ENCODE peak calls at places on chromosomes 7 and 10, in four cellular contexts. H is HL-60, C is tibial artery, O is AG04450. Z is an unnamed sample.

GRCh38 chr7:151046603-151047573 is 1.4 kb upstream of the ASIC3 start:
- DNase-seq in O (no peak), C (no peak), H (no peak), Z (no peak)

GRCh38 chr7:26013551-26014083 is 138.4 kb upstream of the NFE2L3 start:
- DNase-seq in H (no peak), O (no peak), C (no peak), Z (no peak)

GRCh38 chr7:129169705-129170319 is 18.6 kb upstream of the SMO start:
- DNase-seq in O (no peak), C (no peak), H (no peak), Z (no peak)

GRCh38 chr10:113689574-113689973 is 9.9 kb downstream of the CASP7 start:
- DNase-seq in O (no peak), H (no peak), C (no peak), Z (no peak)

GRCh38 chr10:285216-285967 is 150.1 kb downstream of the ZMYND11 start:
- DNase-seq in H (no peak), C (no peak), O (no peak), Z (no peak)

GRCh38 chr10:123149568-123150228 is 1.8 kb downstream of the HMX2 start:
- DNase-seq in C (no peak), H (no peak), O (no peak), Z (no peak)

GRCh38 chr7:17506090-17506489 is 207.6 kb downstream of the AHR start:
- DNase-seq in H (no peak), O (no peak), C (no peak), Z (no peak)

GRCh38 chr10:23693895-23694294 is 255.0 kb downstream of the OTUD1 start:
- DNase-seq in C (no peak), H (no peak), O (no peak), Z (no peak)

GRCh38 chr7:89028319-89028718 is 232.8 kb upstream of the TEX47 start:
- DNase-seq in O (no peak), C (no peak), H (no peak), Z (no peak)

GRCh38 chr7:1842321-1843221 is 172.5 kb downstream of the ELFN1 start:
- DNase-seq in H (no peak), O (no peak), C (no peak), Z (peak)

GRCh38 chr7:131692131-131692960 is 135.9 kb upstream of the PODXL start:
- DNase-seq in O (no peak), C (no peak), H (peak), Z (no peak)

GRCh38 chr10:61662794-61663259 is at the start of gene CABCOCO1:
- DNase-seq in H (no peak), C (peak), O (no peak), Z (peak)
- TF ChIP-seq CTCF in H (no peak), C (peak), O (peak), Z (no peak)

GRCh38 chr10:52653221-52653501 is 119.4 kb downstream of the MBL2 start:
- DNase-seq in H (no peak), O (no peak), C (no peak), Z (no peak)
- H3K4me3 ChIP-seq in H (no peak), O (no peak), C (no peak), Z (no peak)

DNA sequence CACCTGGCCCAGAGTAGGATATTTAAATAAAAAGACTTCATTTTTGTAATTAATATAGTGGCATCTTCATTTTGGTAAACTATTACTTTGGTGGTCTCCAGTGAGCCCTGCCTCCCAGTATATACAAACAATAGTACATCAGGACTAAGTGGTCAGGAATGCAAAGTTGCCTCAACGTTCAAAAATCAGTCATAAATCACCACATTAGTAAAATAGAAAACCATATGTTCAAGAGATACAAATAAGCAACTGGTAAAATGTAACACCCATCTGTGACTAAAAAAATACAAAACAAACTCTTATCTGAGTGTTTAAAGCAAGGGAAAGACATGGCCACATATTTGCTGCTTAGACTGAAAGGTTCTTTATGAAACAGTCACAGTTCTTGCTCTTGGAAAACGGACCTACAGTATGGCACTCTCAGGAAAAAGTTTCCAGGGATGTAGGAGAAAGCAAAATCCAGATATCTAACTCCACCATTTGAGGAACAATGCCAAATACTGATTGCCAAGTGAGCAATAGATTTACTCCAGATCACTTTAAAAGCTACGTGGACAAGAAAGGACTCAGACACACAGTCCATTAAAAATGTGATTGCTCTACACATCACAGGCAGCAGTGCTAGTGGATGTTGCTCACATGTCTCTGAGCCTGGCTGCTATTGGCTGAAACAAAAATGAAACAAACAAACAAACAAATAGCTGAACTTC is 15.1 kb upstream of the RHOBTB1 start:
- DNase-seq in H (no peak), C (no peak), O (no peak), Z (no peak)
- H3K27ac ChIP-seq in H (no peak), C (no peak), O (no peak), Z (no peak)

GRCh38 chr7:35725280-35725680 is 30.3 kb upstream of the HERPUD2 start:
- DNase-seq in C (no peak), O (no peak), H (no peak), Z (no peak)
- TF ChIP-seq CTCF in C (no peak), O (no peak), H (no peak), Z (no peak)

DNA sequence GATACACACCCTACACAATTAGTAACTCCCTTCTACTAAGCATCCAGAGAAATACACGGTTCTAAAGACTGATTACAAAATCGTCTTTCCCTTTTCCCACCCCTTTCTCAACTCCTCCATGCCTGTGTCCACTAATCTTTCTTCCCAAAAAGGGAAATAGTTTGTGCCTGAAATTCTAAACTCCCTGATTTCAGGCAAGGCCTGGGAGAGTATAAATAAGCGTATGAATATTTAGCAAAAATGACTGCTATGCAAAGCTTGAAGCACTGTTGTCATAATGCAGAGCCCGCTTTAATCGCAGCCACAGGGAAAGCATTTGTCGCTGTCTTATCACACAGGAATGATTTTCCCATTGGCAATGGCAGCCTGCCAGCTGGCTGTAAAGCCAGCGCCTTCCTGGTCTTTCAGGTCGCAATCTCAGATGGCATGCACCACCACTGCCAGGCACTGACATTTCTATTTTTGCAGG is 142.9 kb upstream of the PCGF5 start:
- DNase-seq in C (peak), O (no peak), H (no peak), Z (peak)
- H3K4me3 ChIP-seq in C (peak), O (no peak), H (no peak), Z (peak)